ENCODE peak calls at places on chromosome 5, in five cellular contexts. H is PC-9, V is lower lobe of right lung, Y is pancreas, M is right lobe of liver. Z is an unnamed sample.
A peak's percentile ranks its signal among the peaks of the same experiment; 100 is the strongest.

GRCh38 chr5:67652212-67652611 is 455.6 kb upstream of the CD180 start:
- DNase-seq in H (no peak), V (no peak), Y (no peak), M (no peak), Z (no peak)

GRCh38 chr5:132099073-132099748 is 25.6 kb downstream of the CSF2 start:
- DNase-seq in H (no peak), V (no peak), Y (no peak), M (no peak), Z (no peak)

GRCh38 chr5:134116291-134116690 is 1.8 kb downstream of the TCF7 start:
- DNase-seq in H (no peak), V (no peak), Y (no peak), M (no peak), Z (no peak)

GRCh38 chr5:179243333-179243732 is 101.9 kb downstream of the ADAMTS2 start:
- DNase-seq in H (no peak), V (no peak), Y (no peak), M (no peak), Z (no peak)

GRCh38 chr5:86074297-86074696 is 543.4 kb upstream of the COX7C start:
- DNase-seq in H (no peak), V (no peak), Y (no peak), M (no peak), Z (no peak)

GRCh38 chr5:10288600-10289213 is 19.0 kb downstream of the CMBL start:
- DNase-seq in H (peak; percentile 100), V (peak; percentile 87), Y (peak; percentile 96), M (peak; percentile 92), Z (no peak)

GRCh38 chr5:179795863-179796833 is 2.4 kb downstream of the LTC4S start:
- DNase-seq in H (peak; percentile 93), V (peak; percentile 92), Y (peak; percentile 89), M (peak; percentile 90), Z (peak; percentile 65)

GRCh38 chr5:5409151-5409810 is 13.2 kb upstream of the ICE1 start:
- DNase-seq in H (no peak), V (no peak), Y (no peak), M (no peak), Z (no peak)

GRCh38 chr5:75034137-75034739 is 18.1 kb downstream of the GCNT4 start:
- DNase-seq in H (peak; percentile 64), V (peak; percentile 59), Y (no peak), M (no peak), Z (peak; percentile 36)

DNA sequence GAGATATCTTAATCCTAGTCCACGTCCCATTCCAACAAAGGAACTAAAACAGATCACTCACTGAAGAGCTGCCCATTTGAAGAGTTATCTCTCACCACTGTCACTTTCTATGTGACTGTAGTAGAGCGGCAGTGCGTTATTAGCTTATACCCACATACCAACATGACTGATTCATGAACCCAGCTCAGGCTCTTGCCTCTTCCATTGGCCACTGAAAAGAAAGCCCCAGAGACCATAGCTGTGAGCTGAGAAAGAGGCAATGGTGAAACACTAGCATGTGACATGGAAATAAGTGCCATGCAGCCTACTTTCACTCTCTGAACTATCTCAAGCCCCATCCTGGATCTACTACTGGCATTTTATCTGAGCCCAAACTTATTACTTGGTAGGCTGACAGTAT is 151.7 kb upstream of the MOCS2 start:
- DNase-seq in H (no peak), V (no peak), Y (no peak), M (no peak), Z (no peak)
- H3K27me3 ChIP-seq in H (no peaks in the 10 kb centered on the region), V (no peaks in the 10 kb centered on the region), Y (no peaks in the 10 kb centered on the region), M (no peaks in the 10 kb centered on the region), Z (no peaks in the 10 kb centered on the region)

GRCh38 chr5:150020249-150020648 is 19.7 kb downstream of the HMGXB3 start:
- DNase-seq in H (no peak), V (no peak), Y (no peak), M (no peak), Z (no peak)

GRCh38 chr5:150021491-150022162 is 21.1 kb downstream of the HMGXB3 start:
- DNase-seq in H (peak; percentile 84), V (no peak), Y (no peak), M (no peak), Z (no peak)

GRCh38 chr5:150022681-150023080 is 22.1 kb downstream of the HMGXB3 start:
- DNase-seq in H (no peak), V (no peak), Y (no peak), M (no peak), Z (no peak)

GRCh38 chr5:150023136-150023535 is 22.6 kb downstream of the HMGXB3 start:
- DNase-seq in H (no peak), V (no peak), Y (no peak), M (no peak), Z (no peak)

GRCh38 chr5:150022163-150022540 is 21.6 kb downstream of the HMGXB3 start:
- DNase-seq in H (peak; percentile 53), V (no peak), Y (no peak), M (no peak), Z (no peak)
- H3K27ac ChIP-seq in H (peak overlapping the region; percentile 93), V (peak overlapping the region; percentile 53), Y (no peak overlapping the region), M (no peak overlapping the region), Z (no peak overlapping the region)

GRCh38 chr5:64971990-64972389 is 203.3 kb downstream of the CWC27 start:
- DNase-seq in H (no peak), V (no peak), Y (no peak), M (no peak), Z (no peak)
- H3K4me3 ChIP-seq in H (no peak overlapping the region), V (no peak overlapping the region), Y (no peak overlapping the region), M (no peak overlapping the region), Z (no peak overlapping the region)

DNA sequence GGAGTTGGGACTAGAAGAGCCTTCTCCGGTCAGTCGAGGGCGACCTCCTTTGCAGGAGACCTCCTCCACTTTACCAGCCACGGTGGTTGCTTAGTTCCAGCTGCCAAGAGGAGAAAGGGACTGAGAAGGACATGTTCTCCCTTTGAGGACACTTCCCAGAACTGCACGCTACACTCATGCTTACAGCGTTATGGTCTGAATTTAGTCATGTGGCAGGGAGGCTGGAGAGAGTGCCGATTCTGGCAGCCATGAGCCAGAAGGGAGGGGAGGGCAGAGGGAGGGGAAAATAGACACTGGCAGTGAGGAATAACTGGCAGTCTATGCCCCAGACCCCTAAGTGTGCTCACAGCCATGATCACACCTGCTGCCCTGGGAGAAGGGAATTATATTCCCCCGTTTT is 47.8 kb downstream of the TSPAN17 start:
- DNase-seq in H (no peak), V (no peak), Y (no peak), M (no peak), Z (no peak)
- H3K27me3 ChIP-seq in H (no peaks in the 10 kb centered on the region), V (peaks cover 82% of the 10 kb centered on the region), Y (no peaks in the 10 kb centered on the region), M (no peaks in the 10 kb centered on the region), Z (no peaks in the 10 kb centered on the region)

DNA sequence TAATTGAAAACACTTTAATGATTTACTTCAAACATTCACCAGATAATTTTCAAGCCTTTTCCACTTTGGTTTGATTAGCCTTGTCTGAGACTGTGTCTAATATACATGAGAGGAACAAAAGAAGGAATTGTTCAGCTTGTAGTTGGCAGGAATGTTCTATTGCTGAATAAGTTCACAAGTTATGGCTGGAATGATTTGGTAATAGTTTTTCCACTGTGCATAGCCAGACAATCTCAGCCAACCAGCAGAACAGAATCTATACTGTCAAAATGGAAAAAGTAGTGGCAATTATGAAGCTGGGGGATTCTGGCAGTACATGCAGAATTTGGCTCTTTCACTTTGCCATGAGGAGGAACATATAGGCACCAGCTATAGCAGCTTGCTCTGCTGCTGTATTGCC is 150.4 kb downstream of the PRR16 start:
- DNase-seq in H (no peak), V (no peak), Y (no peak), M (no peak), Z (no peak)
- H3K27ac ChIP-seq in H (no peak overlapping the region), V (no peak overlapping the region), Y (no peak overlapping the region), M (no peak overlapping the region), Z (no peak overlapping the region)

GRCh38 chr5:172383231-172383802 is 71.0 kb downstream of the SH3PXD2B start:
- DNase-seq in H (peak; percentile 47), V (no peak), Y (peak; percentile 59), M (peak; percentile 44), Z (no peak)
- H3K4me3 ChIP-seq in H (no peak overlapping the region), V (no peak overlapping the region), Y (no peak overlapping the region), M (no peak overlapping the region), Z (no peak overlapping the region)

DNA sequence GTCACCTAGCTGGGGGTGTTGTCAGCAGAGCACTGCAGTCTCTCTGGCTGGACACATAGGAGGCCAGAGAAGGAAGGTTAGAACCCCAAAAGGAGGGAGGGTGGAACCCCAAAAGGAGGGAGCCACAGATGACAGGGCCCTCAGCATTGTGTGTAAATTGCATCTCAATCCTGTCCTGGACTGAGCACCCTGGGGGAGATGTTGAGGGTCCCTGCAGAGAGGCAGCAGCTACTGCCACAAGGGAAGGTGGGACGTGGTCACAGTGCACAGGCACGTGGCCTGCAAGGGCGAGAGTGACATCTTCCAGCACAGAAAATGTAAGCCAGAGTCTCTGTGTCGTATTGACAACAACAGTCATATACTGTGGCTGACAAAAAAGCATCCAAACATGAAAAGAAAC is 36.5 kb upstream of the CEP72 start:
- DNase-seq in H (no peak), V (no peak), Y (no peak), M (no peak), Z (no peak)
- H3K27me3 ChIP-seq in H (peaks cover 96% of the 10 kb centered on the region), V (peaks cover 48% of the 10 kb centered on the region), Y (no peaks in the 10 kb centered on the region), M (no peaks in the 10 kb centered on the region), Z (no peaks in the 10 kb centered on the region)

DNA sequence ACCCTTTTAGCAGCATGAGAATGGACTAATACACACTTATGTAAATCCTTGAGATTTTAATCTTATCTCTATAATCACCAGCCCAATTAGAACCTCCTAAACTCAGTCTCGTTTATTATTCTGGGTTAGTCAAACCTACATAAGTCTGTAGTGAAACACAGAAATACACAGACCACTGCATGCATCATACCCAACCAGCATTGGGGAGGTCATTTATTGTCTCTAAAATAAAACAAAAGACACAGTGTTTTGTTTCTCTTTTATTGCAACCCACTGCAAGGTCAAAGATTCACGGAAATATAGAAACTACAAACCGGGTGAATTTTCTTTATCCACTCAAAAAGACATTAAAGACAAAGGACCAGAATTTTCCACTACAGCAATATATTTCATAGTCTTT is 188.1 kb upstream of the EFNA5 start:
- DNase-seq in H (no peak), V (no peak), Y (no peak), M (no peak), Z (no peak)
- H3K27ac ChIP-seq in H (no peak overlapping the region), V (no peak overlapping the region), Y (no peak overlapping the region), M (no peak overlapping the region), Z (no peak overlapping the region)

GRCh38 chr5:60763061-60763460 is 63.1 kb upstream of the DEPDC1B start:
- DNase-seq in H (no peak), V (no peak), Y (no peak), M (no peak), Z (no peak)
- H3K4me3 ChIP-seq in H (no peak overlapping the region), V (no peak overlapping the region), Y (no peak overlapping the region), M (no peak overlapping the region), Z (no peak overlapping the region)